ENCODE peak calls at places on chromosome 3, in four cellular contexts. One of them, this sample, is unnamed.
A peak's percentile ranks its signal among the peaks of the same experiment; 100 is the strongest.

GRCh38 chr3:143952569-143953069 is 19.0 kb upstream of the DIPK2A start:
- DNase-seq in anterior cingulate cortex: no peak
- DNase-seq in bronchial epithelial cell: no peak
- DNase-seq in transverse colon: no peak
- DNase-seq in this sample: no peak

GRCh38 chr3:155741081-155741480 is 3.8 kb downstream of the PLCH1 start:
- DNase-seq in transverse colon: no peak
- DNase-seq in anterior cingulate cortex: no peak
- DNase-seq in bronchial epithelial cell: no peak
- DNase-seq in this sample: no peak

GRCh38 chr3:139588450-139588849 is 48.9 kb upstream of the RBP1 start:
- DNase-seq in transverse colon: no peak
- DNase-seq in anterior cingulate cortex: no peak
- DNase-seq in bronchial epithelial cell: peak; percentile 40
- DNase-seq in this sample: peak; percentile 58

GRCh38 chr3:195058311-195059005 is 212.5 kb downstream of the XXYLT1 start:
- DNase-seq in bronchial epithelial cell: no peak
- DNase-seq in anterior cingulate cortex: no peak
- DNase-seq in transverse colon: no peak
- DNase-seq in this sample: no peak

GRCh38 chr3:147394168-147394941 is 12.0 kb downstream of the ZIC4 start:
- DNase-seq in anterior cingulate cortex: no peak
- DNase-seq in transverse colon: no peak
- DNase-seq in bronchial epithelial cell: no peak
- DNase-seq in this sample: no peak

GRCh38 chr3:172559029-172559428 is 35.8 kb upstream of the TNFSF10 start:
- DNase-seq in transverse colon: no peak
- DNase-seq in anterior cingulate cortex: no peak
- DNase-seq in bronchial epithelial cell: no peak
- DNase-seq in this sample: no peak

GRCh38 chr3:160951677-160952487 is 153.3 kb downstream of the B3GALNT1 start:
- DNase-seq in bronchial epithelial cell: no peak
- DNase-seq in transverse colon: no peak
- DNase-seq in anterior cingulate cortex: no peak
- DNase-seq in this sample: no peak

GRCh38 chr3:52277972-52278509 is 408 bp downstream of the WDR82 start:
- DNase-seq in bronchial epithelial cell: peak; percentile 42
- DNase-seq in transverse colon: no peak
- DNase-seq in anterior cingulate cortex: no peak
- DNase-seq in this sample: peak; percentile 70

GRCh38 chr3:102114264-102114979 is 265.1 kb downstream of the NFKBIZ start:
- DNase-seq in anterior cingulate cortex: no peak
- DNase-seq in bronchial epithelial cell: no peak
- DNase-seq in transverse colon: no peak
- DNase-seq in this sample: no peak

This sample was measured in cardiac muscle cell.